ENCODE peak calls at places on chromosomes 5 and 9, in seven cellular contexts. Y, L, P, Z, T, R and M are unnamed samples.

GRCh38 chr5:76402251-76402879 is 720 bp upstream of the IQGAP2 start:
- DNase-seq in Y (peak), L (no peak), P (no peak), Z (peak), T (no peak), R (peak), M (peak)

GRCh38 chr9:109556061-109556460 is 58.0 kb upstream of the PTPN3 start:
- DNase-seq in Y (no peak), L (no peak), P (no peak), Z (peak), T (no peak), R (no peak), M (no peak)

GRCh38 chr9:14962193-14962899 is 52.1 kb upstream of the FREM1 start:
- DNase-seq in Y (no peak), L (no peak), P (no peak), Z (no peak), T (peak), R (no peak), M (no peak)

GRCh38 chr9:115349542-115349941 is 231.6 kb upstream of the TNC start:
- DNase-seq in Y (no peak), L (peak), P (no peak), Z (no peak), T (peak), R (no peak), M (no peak)

GRCh38 chr5:35884125-35884788 is 27.6 kb downstream of the IL7R start:
- DNase-seq in Y (no peak), L (peak), P (peak), Z (no peak), T (peak), R (no peak), M (no peak)

GRCh38 chr5:172113036-172113435 is 75.0 kb downstream of the STK10 start:
- DNase-seq in Y (no peak), L (no peak), P (no peak), Z (no peak), T (no peak), R (no peak), M (no peak)

GRCh38 chr5:107501965-107502691 is 168.6 kb downstream of the EFNA5 start:
- DNase-seq in Y (no peak), L (peak), P (no peak), Z (no peak), T (peak), R (no peak), M (no peak)

GRCh38 chr5:105506692-105507277 is 1944.2 kb upstream of the NUDT12 start:
- DNase-seq in Y (no peak), L (peak), P (no peak), Z (peak), T (peak), R (peak), M (peak)

GRCh38 chr9:93143830-93144530 is 9.9 kb upstream of the NINJ1 start:
- DNase-seq in Y (no peak), L (no peak), P (no peak), Z (no peak), T (no peak), R (no peak), M (no peak)

GRCh38 chr9:69671904-69672827 is at the start of gene APBA1:
- DNase-seq in Y (peak), L (peak), P (no peak), Z (peak), T (peak), R (peak), M (peak)

GRCh38 chr5:40831346-40832210 is 3.4 kb downstream of the RPL37 start:
- DNase-seq in Y (no peak), L (peak), P (no peak), Z (no peak), T (no peak), R (no peak), M (no peak)

GRCh38 chr5:61732796-61733195 is 400.7 kb downstream of the ZSWIM6 start:
- DNase-seq in Y (no peak), L (no peak), P (no peak), Z (no peak), T (no peak), R (no peak), M (no peak)

GRCh38 chr5:143056792-143057579 is 286.8 kb downstream of the ARHGAP26 start:
- DNase-seq in Y (peak), L (no peak), P (no peak), Z (no peak), T (no peak), R (no peak), M (peak)

GRCh38 chr5:75054110-75054930 is 2.0 kb upstream of the GCNT4 start:
- DNase-seq in Y (no peak), L (peak), P (no peak), Z (peak), T (peak), R (peak), M (no peak)

GRCh38 chr9:121786543-121786948 is 135.1 kb downstream of the DAB2IP start:
- DNase-seq in Y (no peak), L (no peak), P (no peak), Z (no peak), T (no peak), R (no peak), M (no peak)

GRCh38 chr5:38078161-38078560 is 180.2 kb upstream of the EGFLAM start:
- DNase-seq in Y (no peak), L (peak), P (no peak), Z (no peak), T (peak), R (no peak), M (no peak)

GRCh38 chr5:137617806-137618205 is 118.1 kb downstream of the KLHL3 start:
- DNase-seq in Y (no peak), L (peak), P (no peak), Z (no peak), T (peak), R (no peak), M (no peak)

GRCh38 chr5:71586052-71586940 is 844 bp upstream of the MCCC2 start:
- DNase-seq in Y (peak), L (peak), P (peak), Z (no peak), T (peak), R (no peak), M (peak)

GRCh38 chr5:96083361-96083881 is 121.8 kb upstream of the ELL2 start:
- DNase-seq in Y (no peak), L (peak), P (no peak), Z (no peak), T (no peak), R (no peak), M (no peak)

GRCh38 chr9:69919461-69920061 is 98.9 kb downstream of the CFAP95 start:
- DNase-seq in Y (peak), L (peak), P (peak), Z (no peak), T (peak), R (no peak), M (peak)

GRCh38 chr9:127135056-127135745 is 12.8 kb upstream of the ANGPTL2 start:
- DNase-seq in Y (no peak), L (no peak), P (no peak), Z (no peak), T (no peak), R (no peak), M (no peak)

GRCh38 chr9:72149231-72149975 is at the start of gene GDA:
- DNase-seq in Y (no peak), L (no peak), P (no peak), Z (peak), T (peak), R (peak), M (no peak)

GRCh38 chr9:79482078-79482477 is 89.7 kb upstream of the TLE4 start:
- DNase-seq in Y (no peak), L (peak), P (no peak), Z (no peak), T (no peak), R (no peak), M (no peak)

GRCh38 chr9:79473704-79474103 is 98.1 kb upstream of the TLE4 start:
- DNase-seq in Y (no peak), L (no peak), P (no peak), Z (no peak), T (no peak), R (no peak), M (no peak)

GRCh38 chr9:79477241-79477830 is 94.4 kb upstream of the TLE4 start:
- DNase-seq in Y (no peak), L (peak), P (no peak), Z (no peak), T (no peak), R (no peak), M (no peak)

GRCh38 chr9:79480639-79481038 is 91.1 kb upstream of the TLE4 start:
- DNase-seq in Y (no peak), L (no peak), P (no peak), Z (no peak), T (no peak), R (no peak), M (no peak)

GRCh38 chr9:79477955-79478751 is 93.6 kb upstream of the TLE4 start:
- DNase-seq in Y (peak), L (peak), P (no peak), Z (peak), T (peak), R (peak), M (peak)
- TF ChIP-seq CTCF in Y (peak), L (peak), P (peak), Z (no peak), T (peak), R (no peak), M (no peak)

GRCh38 chr5:140148508-140148907 is 22.8 kb downstream of the IGIP start:
- DNase-seq in Y (no peak), L (no peak), P (no peak), Z (peak), T (peak), R (peak), M (no peak)
- TF ChIP-seq CTCF in Y (no peak), L (no peak), P (no peak), Z (no peak), T (peak), R (no peak), M (no peak)

DNA sequence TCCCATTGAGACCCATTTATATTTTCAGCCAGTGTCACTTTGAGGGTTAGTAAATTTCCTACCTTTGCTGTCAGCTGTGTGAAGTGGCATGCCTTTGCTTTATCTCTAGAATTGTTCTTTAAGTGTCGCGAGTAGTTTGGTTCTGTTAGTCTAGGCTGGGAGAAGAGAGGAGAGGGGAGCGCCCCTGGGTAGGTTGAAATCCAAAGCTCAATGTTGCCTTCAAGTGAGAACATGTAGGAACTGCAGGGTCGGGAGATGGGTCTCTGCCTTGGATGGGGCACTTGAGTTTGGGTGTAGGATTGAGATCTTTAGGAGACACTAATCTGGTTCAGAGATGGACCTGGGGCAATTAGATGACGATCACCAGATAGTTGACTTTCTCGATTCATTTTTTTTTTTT is 46.3 kb downstream of the STC2 start:
- DNase-seq in Y (no peak), L (peak), P (no peak), Z (peak), T (peak), R (peak), M (no peak)
- TF ChIP-seq CTCF in Y (peak), L (peak), P (peak), Z (peak), T (peak), R (no peak), M (no peak)

GRCh38 chr5:145825751-145826180 is 9.4 kb downstream of the PRELID2 start:
- DNase-seq in Y (peak), L (peak), P (no peak), Z (peak), T (peak), R (no peak), M (peak)
- TF ChIP-seq CTCF in Y (peak), L (peak), P (peak), Z (peak), T (peak), R (no peak), M (peak)

DNA sequence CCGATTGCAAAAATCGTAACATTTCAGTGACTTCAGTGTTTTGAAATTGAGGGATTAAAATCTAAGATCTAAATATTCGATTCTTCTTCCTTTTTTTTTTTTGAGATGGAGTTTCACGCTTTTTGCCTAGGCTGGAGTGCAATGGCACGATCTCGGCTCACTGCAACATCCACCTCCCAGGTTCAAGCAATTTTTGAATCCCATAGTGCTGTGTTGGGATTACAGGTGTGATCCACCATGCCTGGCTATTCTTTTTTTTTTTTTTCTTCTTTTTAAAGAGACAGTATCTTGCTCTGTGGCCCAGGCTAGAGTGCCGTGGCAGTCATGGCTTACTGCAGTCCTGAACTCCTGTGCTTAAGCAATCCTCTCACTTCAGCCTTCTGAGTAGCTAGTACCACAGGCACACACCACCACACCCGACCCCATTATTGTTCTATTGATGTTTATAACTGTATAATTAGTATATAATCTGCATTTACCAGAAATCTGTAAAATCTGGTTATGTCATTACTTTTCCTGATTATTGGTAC is 42.7 kb downstream of the NSD1 start:
- DNase-seq in Y (no peak), L (no peak), P (no peak), Z (no peak), T (no peak), R (no peak), M (no peak)
- TF ChIP-seq CTCF in Y (no peak), L (no peak), P (no peak), Z (no peak), T (no peak), R (no peak), M (no peak)

GRCh38 chr9:92138157-92138959 is 23.1 kb upstream of the SPTLC1 start:
- DNase-seq in Y (peak), L (peak), P (no peak), Z (peak), T (peak), R (peak), M (peak)
- TF ChIP-seq CTCF in Y (peak), L (peak), P (peak), Z (peak), T (peak), R (peak), M (peak)

DNA sequence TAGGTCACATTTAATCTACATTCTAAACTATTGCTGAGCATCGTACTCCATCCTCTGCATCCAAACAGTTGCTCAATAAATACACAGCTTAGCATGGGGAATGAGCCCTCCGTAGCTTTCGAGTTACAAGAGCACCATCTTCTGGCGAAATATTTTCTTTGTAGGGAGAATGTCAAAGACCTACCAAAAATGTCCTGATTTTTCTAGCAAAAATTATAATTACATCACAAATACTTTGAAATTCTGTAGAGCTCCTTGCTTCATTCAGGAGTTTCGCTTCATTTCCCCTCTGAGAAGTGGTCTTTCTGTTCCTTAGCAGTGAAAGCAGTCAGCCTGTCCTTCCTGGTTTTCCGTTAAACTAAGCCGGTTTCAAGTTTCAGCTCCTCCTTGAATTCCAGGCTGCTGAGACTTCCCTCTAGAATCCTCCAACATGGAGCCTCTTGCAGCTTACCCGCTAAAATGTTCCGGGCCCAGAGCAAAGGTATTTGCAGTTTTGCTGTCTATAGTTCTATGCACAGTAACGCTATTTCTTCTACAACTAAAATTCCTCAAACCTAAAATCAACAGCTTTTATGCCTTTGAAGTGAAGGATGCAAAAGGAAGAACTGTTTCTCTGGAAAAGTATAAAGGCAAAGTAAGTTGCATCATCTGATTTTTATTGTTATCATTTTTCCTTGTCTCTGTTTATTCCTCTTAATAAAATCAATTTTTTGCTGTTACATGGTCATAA is at the start of gene GPX8:
- DNase-seq in Y (peak), L (peak), P (peak), Z (peak), T (peak), R (peak), M (peak)
- TF ChIP-seq CTCF in Y (peak), L (peak), P (peak), Z (peak), T (peak), R (no peak), M (no peak)

GRCh38 chr5:128081111-128081865 is 2.3 kb upstream of the SLC12A2 start:
- DNase-seq in Y (no peak), L (no peak), P (no peak), Z (no peak), T (peak), R (no peak), M (no peak)
- TF ChIP-seq CTCF in Y (no peak), L (peak), P (no peak), Z (no peak), T (peak), R (no peak), M (no peak)

DNA sequence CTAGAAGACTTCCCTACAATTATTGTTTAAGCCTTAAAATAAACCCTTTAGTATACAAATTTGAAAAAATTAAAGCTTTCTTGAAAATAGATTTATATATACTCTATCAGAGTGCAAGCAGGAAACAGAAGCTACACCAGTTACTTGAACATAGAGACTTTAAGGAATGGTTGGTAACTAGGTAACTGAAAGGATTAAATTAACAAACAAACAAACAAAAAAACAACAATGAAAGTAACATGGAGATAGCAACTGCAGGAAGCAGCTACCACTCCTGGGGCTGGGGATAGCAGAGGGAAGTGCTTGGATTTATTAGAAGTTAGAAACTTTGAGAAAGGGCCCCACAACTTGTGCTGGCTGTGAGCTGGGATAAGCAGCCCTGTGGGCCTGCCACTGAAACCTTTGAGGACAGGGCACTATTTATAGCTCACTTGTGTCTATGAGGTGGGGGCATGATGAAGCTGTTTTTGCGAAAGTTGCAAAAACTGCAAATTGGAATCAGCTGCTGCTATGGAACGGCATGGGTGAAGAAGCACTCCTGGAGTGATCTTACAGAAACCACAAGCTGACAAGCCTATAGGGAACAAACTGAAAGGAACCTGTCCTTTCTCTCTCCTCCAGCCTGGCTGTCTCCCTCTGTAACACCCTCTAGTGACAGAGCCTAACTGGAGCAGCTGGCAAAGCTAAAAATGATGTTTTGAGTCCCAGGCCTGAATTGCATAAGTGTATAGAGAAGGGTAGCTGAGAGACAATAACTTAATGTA is 91.3 kb upstream of the RANBP6 start:
- DNase-seq in Y (peak), L (peak), P (peak), Z (peak), T (peak), R (peak), M (peak)
- TF ChIP-seq CTCF in Y (peak), L (no peak), P (peak), Z (no peak), T (peak), R (no peak), M (peak)

DNA sequence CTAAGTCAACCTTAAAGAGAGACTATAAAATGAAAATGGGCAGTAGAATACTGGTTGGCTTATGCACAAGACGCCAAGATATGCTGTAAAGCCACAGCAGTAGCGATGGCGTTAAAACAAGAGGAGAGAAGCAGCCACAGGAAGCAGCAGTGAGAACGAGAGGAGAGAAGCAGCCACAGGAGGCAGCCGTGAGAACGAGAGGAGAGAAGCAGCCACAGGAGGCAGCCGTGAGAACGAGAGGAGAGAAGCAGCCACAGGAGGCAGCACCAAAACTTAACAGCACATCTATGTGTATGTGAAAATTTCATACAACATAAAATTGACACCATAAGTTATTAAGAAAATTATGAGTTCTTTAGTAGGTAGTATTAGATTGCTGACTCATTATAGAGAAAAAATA is 2318.6 kb upstream of the ACO1 start:
- DNase-seq in Y (no peak), L (no peak), P (no peak), Z (no peak), T (no peak), R (no peak), M (no peak)
- TF ChIP-seq CTCF in Y (no peak), L (no peak), P (no peak), Z (no peak), T (no peak), R (no peak), M (no peak)